ENCODE peak calls at places on chromosomes 12 and 14, in five cellular contexts. One of them, this sample, is unnamed.

GRCh38 chr14:77203611-77204456 is 22.2 kb downstream of the TMEM63C start:
- DNase-seq in HepG2: no peak
- DNase-seq in H1: no peak
- DNase-seq in K562: no peak
- DNase-seq in GM12878: no peak
- DNase-seq in this sample: no peak

GRCh38 chr12:91249059-91250055 is 66.7 kb upstream of the DCN start:
- DNase-seq in HepG2: no peak
- DNase-seq in H1: no peak
- DNase-seq in K562: no peak
- DNase-seq in GM12878: no peak
- DNase-seq in this sample: no peak

GRCh38 chr12:106736051-106736957 is 38.2 kb upstream of the RIC8B start:
- DNase-seq in HepG2: peak
- DNase-seq in H1: no peak
- DNase-seq in K562: no peak
- DNase-seq in GM12878: no peak
- DNase-seq in this sample: no peak

GRCh38 chr12:117033382-117034045 is 65.7 kb downstream of the TESC start:
- DNase-seq in HepG2: no peak
- DNase-seq in H1: no peak
- DNase-seq in K562: no peak
- DNase-seq in GM12878: no peak
- DNase-seq in this sample: no peak

GRCh38 chr14:68403191-68403781 is 389.6 kb downstream of the ZFP36L1 start:
- DNase-seq in HepG2: no peak
- DNase-seq in H1: no peak
- DNase-seq in K562: no peak
- DNase-seq in GM12878: no peak
- DNase-seq in this sample: no peak

GRCh38 chr12:42422785-42423184 is 96.8 kb downstream of the PPHLN1 start:
- DNase-seq in HepG2: no peak
- DNase-seq in H1: no peak
- DNase-seq in K562: no peak
- DNase-seq in GM12878: no peak
- DNase-seq in this sample: no peak

GRCh38 chr12:79021021-79021420 is 156.4 kb downstream of the SYT1 start:
- DNase-seq in HepG2: no peak
- DNase-seq in H1: no peak
- DNase-seq in K562: no peak
- DNase-seq in GM12878: no peak
- DNase-seq in this sample: no peak

GRCh38 chr14:72616811-72617210 is 277.1 kb downstream of the DPF3 start:
- DNase-seq in HepG2: no peak
- DNase-seq in H1: no peak
- DNase-seq in K562: no peak
- DNase-seq in GM12878: no peak
- DNase-seq in this sample: no peak

GRCh38 chr14:68124050-68124449 is 304.5 kb downstream of the RAD51B start:
- DNase-seq in HepG2: no peak
- DNase-seq in H1: no peak
- DNase-seq in K562: no peak
- DNase-seq in GM12878: no peak
- DNase-seq in this sample: no peak

GRCh38 chr12:63982787-63983186 is 138.3 kb downstream of the SRGAP1 start:
- DNase-seq in HepG2: no peak
- DNase-seq in H1: no peak
- DNase-seq in K562: no peak
- DNase-seq in GM12878: no peak
- DNase-seq in this sample: no peak

GRCh38 chr12:6382371-6382770 is 1.6 kb upstream of the LTBR start:
- DNase-seq in HepG2: no peak
- DNase-seq in H1: no peak
- DNase-seq in K562: no peak
- DNase-seq in GM12878: no peak
- DNase-seq in this sample: no peak

GRCh38 chr12:31896514-31897039 is 62.6 kb upstream of the RESF1 start:
- DNase-seq in HepG2: no peak
- DNase-seq in H1: no peak
- DNase-seq in K562: peak
- DNase-seq in GM12878: peak
- DNase-seq in this sample: no peak

GRCh38 chr12:22625671-22626251 is 790 bp downstream of the ETNK1 start:
- DNase-seq in HepG2: peak
- DNase-seq in H1: peak
- DNase-seq in K562: peak
- DNase-seq in GM12878: peak
- DNase-seq in this sample: peak

GRCh38 chr12:56635539-56636117 is 5.5 kb upstream of the BAZ2A start:
- DNase-seq in HepG2: no peak
- DNase-seq in H1: peak
- DNase-seq in K562: peak
- DNase-seq in GM12878: no peak
- DNase-seq in this sample: no peak

GRCh38 chr14:38777401-38777800 is 325.6 kb downstream of the SEC23A start:
- DNase-seq in HepG2: no peak
- DNase-seq in H1: no peak
- DNase-seq in K562: no peak
- DNase-seq in GM12878: no peak
- DNase-seq in this sample: no peak

GRCh38 chr12:14186193-14186502 is 179.3 kb upstream of the ATF7IP start:
- DNase-seq in HepG2: no peak
- DNase-seq in H1: no peak
- DNase-seq in K562: no peak
- DNase-seq in GM12878: no peak
- DNase-seq in this sample: no peak

GRCh38 chr12:52361553-52361952 is 5.7 kb downstream of the KRT85 start:
- DNase-seq in HepG2: no peak
- DNase-seq in H1: no peak
- DNase-seq in K562: no peak
- DNase-seq in GM12878: no peak
- DNase-seq in this sample: no peak

GRCh38 chr14:55585854-55586253 is 5.8 kb downstream of the KTN1 start:
- DNase-seq in HepG2: no peak
- DNase-seq in H1: no peak
- DNase-seq in K562: no peak
- DNase-seq in GM12878: no peak
- DNase-seq in this sample: no peak

GRCh38 chr12:12353807-12354206 is 3.1 kb upstream of the BORCS5 start:
- DNase-seq in HepG2: no peak
- DNase-seq in H1: peak
- DNase-seq in K562: peak
- DNase-seq in GM12878: no peak
- DNase-seq in this sample: no peak

GRCh38 chr12:12350868-12351463 is 924 bp upstream of the MANSC1 start:
- DNase-seq in HepG2: peak
- DNase-seq in H1: no peak
- DNase-seq in K562: no peak
- DNase-seq in GM12878: no peak
- DNase-seq in this sample: no peak

GRCh38 chr12:12353276-12353675 is 3.2 kb upstream of the MANSC1 start:
- DNase-seq in HepG2: no peak
- DNase-seq in H1: no peak
- DNase-seq in K562: no peak
- DNase-seq in GM12878: no peak
- DNase-seq in this sample: no peak

DNA sequence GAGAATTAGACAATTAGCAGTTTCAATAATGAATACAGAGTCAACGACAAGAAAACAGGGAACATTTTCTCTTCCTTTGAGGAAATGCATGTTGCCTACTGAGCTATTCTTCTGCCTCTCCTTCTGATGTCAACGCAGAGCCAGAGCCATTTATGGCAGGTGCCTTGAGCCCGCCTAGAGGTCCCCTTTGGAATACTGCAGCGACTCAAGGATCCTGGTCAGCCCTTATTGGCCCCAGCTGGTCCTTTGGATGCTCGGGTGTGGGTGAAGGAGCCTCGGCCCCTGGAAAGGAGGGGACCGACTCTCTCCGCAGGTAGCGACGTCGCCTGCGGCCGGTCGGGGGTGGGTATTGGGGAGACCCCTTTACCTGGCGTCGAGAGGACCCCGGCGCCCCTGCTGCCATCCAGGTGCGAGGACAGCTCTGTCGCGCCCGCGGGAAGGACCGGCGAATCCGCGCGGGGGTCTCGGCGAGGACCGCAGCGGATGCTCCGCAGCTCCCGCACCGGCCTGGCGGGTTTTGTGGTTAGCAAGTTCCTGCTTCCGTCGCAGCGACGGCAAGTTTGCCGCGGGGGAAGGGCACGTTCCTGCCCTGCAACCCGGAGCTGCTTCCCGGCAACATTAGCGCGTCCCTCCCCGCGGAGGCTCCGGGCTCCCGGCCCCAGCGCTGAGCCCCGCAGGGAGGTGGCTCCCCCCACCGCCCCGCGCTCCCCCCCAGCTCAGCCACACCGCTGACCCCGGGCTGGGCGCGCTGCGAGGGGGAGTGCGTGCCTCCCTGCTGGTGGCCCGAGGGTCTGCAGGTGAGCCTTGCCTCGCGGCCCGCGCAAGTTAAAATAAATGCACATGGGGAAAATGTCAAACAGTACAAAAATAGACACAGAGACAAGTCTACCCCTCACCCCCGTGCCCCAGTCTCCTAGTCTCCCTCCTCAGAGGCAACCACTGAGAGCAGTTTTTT is at the start of gene MANSC1:
- DNase-seq in HepG2: peak
- DNase-seq in H1: peak
- DNase-seq in K562: peak
- DNase-seq in GM12878: no peak
- DNase-seq in this sample: no peak
- H3K9ac ChIP-seq in HepG2: peak
- H3K9ac ChIP-seq in H1: peak
- H3K9ac ChIP-seq in K562: peak
- H3K9ac ChIP-seq in GM12878: peak
- H3K9ac ChIP-seq in this sample: no peak

GRCh38 chr12:122942609-122943008 is 23.7 kb downstream of the ABCB9 start:
- DNase-seq in HepG2: peak
- DNase-seq in H1: no peak
- DNase-seq in K562: no peak
- DNase-seq in GM12878: no peak
- DNase-seq in this sample: no peak
- TF ChIP-seq SRF in HepG2: no peak
- TF ChIP-seq SRF in H1: no peak
- TF ChIP-seq SRF in K562: no peak
- TF ChIP-seq SRF in GM12878: no peak
- TF ChIP-seq SRF in this sample: no peak

GRCh38 chr14:22251090-22251489 is 337.9 kb downstream of the DAD1 start:
- DNase-seq in HepG2: no peak
- DNase-seq in H1: no peak
- DNase-seq in K562: no peak
- DNase-seq in GM12878: no peak
- DNase-seq in this sample: no peak

GRCh38 chr14:22249775-22250174 is 339.2 kb downstream of the DAD1 start:
- DNase-seq in HepG2: no peak
- DNase-seq in H1: no peak
- DNase-seq in K562: no peak
- DNase-seq in GM12878: no peak
- DNase-seq in this sample: no peak

GRCh38 chr14:22252591-22253178 is 336.3 kb downstream of the DAD1 start:
- DNase-seq in HepG2: no peak
- DNase-seq in H1: no peak
- DNase-seq in K562: no peak
- DNase-seq in GM12878: no peak
- DNase-seq in this sample: no peak

DNA sequence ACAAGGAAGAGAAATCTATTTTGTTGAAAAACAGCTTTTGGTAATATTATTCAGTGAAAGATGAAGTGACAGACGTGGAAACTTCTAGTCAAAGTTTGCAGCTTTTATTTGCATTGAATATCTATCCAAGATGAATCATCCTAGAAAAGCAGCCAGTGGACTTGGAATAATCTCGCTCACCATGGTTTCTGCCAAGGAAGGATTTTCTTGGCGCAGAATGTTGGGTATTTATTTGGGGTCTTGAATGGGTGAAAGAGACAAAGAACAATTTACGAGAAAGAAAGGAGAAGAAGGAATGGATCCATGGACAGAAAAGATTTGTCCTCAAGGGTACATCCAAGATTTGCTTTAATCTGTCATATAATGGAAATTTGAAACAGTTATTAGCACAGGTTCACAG is 334.0 kb downstream of the DAD1 start:
- DNase-seq in HepG2: no peak
- DNase-seq in H1: no peak
- DNase-seq in K562: no peak
- DNase-seq in GM12878: no peak
- DNase-seq in this sample: no peak
- TF ChIP-seq ATF3 in HepG2: no peak
- TF ChIP-seq ATF3 in H1: no peak
- TF ChIP-seq ATF3 in K562: no peak
- TF ChIP-seq ATF3 in GM12878: no peak
- TF ChIP-seq ATF3 in this sample: no peak

DNA sequence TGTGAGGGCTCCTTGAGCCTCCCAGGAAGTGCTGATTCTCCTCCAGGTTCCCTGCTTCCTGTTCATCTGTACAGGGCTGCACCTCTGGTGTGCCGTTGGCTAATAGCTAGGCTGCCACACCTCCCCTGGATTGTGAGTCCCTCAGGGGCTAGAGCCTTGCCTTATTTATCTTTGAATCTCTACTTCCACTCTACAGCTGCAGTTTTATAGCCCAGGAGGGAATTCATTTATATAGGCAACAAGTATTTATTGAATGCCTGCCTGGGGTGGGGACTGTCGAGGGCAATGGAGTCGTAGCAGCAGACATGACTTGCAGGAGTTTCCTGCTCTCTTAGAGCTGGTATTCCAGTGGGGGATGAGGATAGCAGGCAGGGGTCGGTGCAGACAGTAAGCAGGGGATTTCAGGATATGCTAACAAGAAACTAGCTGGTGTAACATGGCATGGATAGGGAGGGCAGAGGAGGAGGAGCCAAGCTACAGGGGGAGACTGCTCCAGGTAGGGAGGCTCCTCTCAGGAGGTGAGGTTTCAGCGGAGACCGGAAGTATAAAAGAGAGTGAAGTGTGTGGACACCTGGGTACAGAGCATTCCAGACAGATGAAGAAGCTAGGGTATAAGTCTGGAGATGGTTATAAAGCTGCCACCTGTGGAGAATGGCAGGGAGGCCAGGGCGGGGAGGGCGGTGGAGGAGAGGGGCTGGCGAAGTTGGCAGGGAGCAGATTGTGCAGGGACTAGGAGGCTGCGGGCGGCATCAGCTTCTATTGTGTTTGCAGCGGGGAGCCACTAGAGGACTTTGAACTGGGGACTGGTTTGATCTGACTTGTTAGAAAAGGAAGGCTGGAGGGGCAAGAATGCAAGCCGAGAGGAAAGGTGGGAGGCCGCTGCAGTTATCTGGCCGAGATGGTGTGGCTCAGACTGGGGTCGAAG is 17.2 kb downstream of the USP30 start:
- DNase-seq in HepG2: peak
- DNase-seq in H1: peak
- DNase-seq in K562: no peak
- DNase-seq in GM12878: no peak
- DNase-seq in this sample: no peak
- H3K9ac ChIP-seq in HepG2: peak
- H3K9ac ChIP-seq in H1: no peak
- H3K9ac ChIP-seq in K562: no peak
- H3K9ac ChIP-seq in GM12878: no peak
- H3K9ac ChIP-seq in this sample: no peak

This sample was measured in HCT116.